ENCODE peak calls at places on chromosomes 2 and 18, in ten cellular contexts. T is activated CD4-positive, alpha-beta T cell treated with anti-CD3 and anti-CD28 coated beads for 1 hour; E is progenitor cell of endocrine pancreas; Q is H54; W is kidney tubule cell; O is T-helper 9 cell; N is head of caudate nucleus; V is iris pigment epithelial cell; B is CD4-positive, alpha-beta T cell; G is Kasumi-1. S is an unnamed sample.

GRCh38 chr2:159010963-159011362 is 42.5 kb downstream of the TANC1 start:
- DNase-seq in T (no peak), E (no peak), Q (no peak), W (no peak), O (no peak), N (no peak), V (peak; percentile 62), B (no peak), G (no peak), S (peak; percentile 52)

GRCh38 chr2:172516299-172516698 is 39.6 kb upstream of the PDK1 start:
- DNase-seq in T (no peak), E (no peak), Q (no peak), W (peak; percentile 30), O (no peak), N (no peak), V (peak; percentile 85), B (no peak), G (no peak), S (peak; percentile 68)

GRCh38 chr18:78192044-78192443 is 787.6 kb upstream of the SALL3 start:
- DNase-seq in T (no peak), E (no peak), Q (no peak), W (peak; percentile 83), O (no peak), N (peak; percentile 20), V (no peak), B (no peak), G (no peak), S (peak; percentile 55)

GRCh38 chr2:232981356-232981755 is 31.7 kb downstream of the NGEF start:
- DNase-seq in T (no peak), E (no peak), Q (no peak), W (no peak), O (no peak), N (no peak), V (no peak), B (no peak), G (no peak), S (peak; percentile 52)

GRCh38 chr2:28280576-28280975 is 112.1 kb upstream of the FOSL2 start:
- DNase-seq in T (no peak), E (no peak), Q (no peak), W (peak; percentile 97), O (no peak), N (no peak), V (no peak), B (no peak), G (no peak), S (no peak)

GRCh38 chr18:48312066-48312465 is 97.1 kb downstream of the ZBTB7C start:
- DNase-seq in T (no peak), E (no peak), Q (no peak), W (no peak), O (no peak), N (no peak), V (no peak), B (no peak), G (no peak), S (peak; percentile 49)

GRCh38 chr2:115160523-115161521 is 718.4 kb downstream of the DPP10 start:
- DNase-seq in T (no peak), E (peak; percentile 59), Q (no peak), W (peak; percentile 7), O (no peak), N (peak; percentile 47), V (no peak), B (no peak), G (no peak), S (no peak)

GRCh38 chr2:10286216-10287037 is 16.3 kb upstream of the HPCAL1 start:
- DNase-seq in T (no peak), E (no peak), Q (no peak), W (no peak), O (no peak), N (peak; percentile 54), V (no peak), B (no peak), G (no peak), S (no peak)

GRCh38 chr18:39424261-39424660 is 1858.7 kb upstream of the CELF4 start:
- DNase-seq in T (no peak), E (no peak), Q (no peak), W (no peak), O (no peak), N (no peak), V (no peak), B (no peak), G (no peak), S (no peak)

GRCh38 chr2:64770781-64771334 is 117.1 kb upstream of the SERTAD2 start:
- DNase-seq in T (no peak), E (no peak), Q (peak; percentile 56), W (peak; percentile 85), O (no peak), N (no peak), V (peak; percentile 86), B (no peak), G (no peak), S (peak; percentile 89)

GRCh38 chr2:29848566-29849310 is 72.6 kb downstream of the ALK start:
- DNase-seq in T (no peak), E (no peak), Q (no peak), W (no peak), O (no peak), N (no peak), V (no peak), B (no peak), G (no peak), S (no peak)

GRCh38 chr18:51009071-51009470 is 20.9 kb upstream of the SMAD4 start:
- DNase-seq in T (no peak), E (no peak), Q (no peak), W (peak; percentile 94), O (no peak), N (no peak), V (peak; percentile 8), B (no peak), G (peak; percentile 31), S (peak; percentile 77)

GRCh38 chr2:230885467-230886130 is 20.9 kb downstream of the ITM2C start:
- DNase-seq in T (no peak), E (no peak), Q (no peak), W (no peak), O (no peak), N (peak; percentile 80), V (peak; percentile 77), B (no peak), G (peak; percentile 22), S (no peak)

GRCh38 chr2:225288986-225289385 is 110.5 kb upstream of the NYAP2 start:
- DNase-seq in T (no peak), E (no peak), Q (no peak), W (peak; percentile 60), O (no peak), N (no peak), V (peak; percentile 83), B (no peak), G (no peak), S (peak; percentile 3)

GRCh38 chr2:34241905-34242740 is 643.0 kb upstream of the FAM98A start:
- DNase-seq in T (no peak), E (no peak), Q (no peak), W (peak; percentile 23), O (no peak), N (no peak), V (no peak), B (no peak), G (no peak), S (no peak)

GRCh38 chr18:453399-453798 is 47.1 kb downstream of the COLEC12 start:
- DNase-seq in T (no peak), E (no peak), Q (no peak), W (no peak), O (no peak), N (no peak), V (no peak), B (no peak), G (no peak), S (no peak)

S was measured in bronchial epithelial cell.